ENCODE peak calls at places on chromosomes 13 and 19, in five cellular contexts. G, H, O, U and Q are unnamed samples.

GRCh38 chr19:55284405-55285058 is 735 bp downstream of the BRSK1 start:
- DNase-seq in G (no peak), H (no peak), O (no peak), U (peak), Q (no peak)

GRCh38 chr19:47755762-47756626 is 10.6 kb downstream of the NOP53 start:
- DNase-seq in G (no peak), H (no peak), O (no peak), U (no peak), Q (no peak)

GRCh38 chr13:41456768-41457588 is at the start of gene RGCC:
- DNase-seq in G (peak), H (peak), O (peak), U (peak), Q (peak)

GRCh38 chr19:35247526-35248309 is 1.1 kb upstream of the LSR start:
- DNase-seq in G (no peak), H (no peak), O (peak), U (no peak), Q (no peak)

GRCh38 chr13:38763446-38764381 is 76.8 kb downstream of the FREM2 start:
- DNase-seq in G (peak), H (peak), O (peak), U (peak), Q (peak)

GRCh38 chr19:17312481-17313113 is 3.2 kb downstream of the DDA1 start:
- DNase-seq in G (no peak), H (no peak), O (no peak), U (no peak), Q (no peak)

GRCh38 chr19:19032420-19033175 is 719 bp downstream of the SUGP2 start:
- DNase-seq in G (peak), H (peak), O (no peak), U (peak), Q (peak)

GRCh38 chr19:4208385-4209094 is 20.8 kb upstream of the EBI3 start:
- DNase-seq in G (peak), H (no peak), O (peak), U (peak), Q (peak)

GRCh38 chr19:5058456-5059190 is 89.7 kb downstream of the KDM4B start:
- DNase-seq in G (no peak), H (no peak), O (no peak), U (no peak), Q (no peak)

GRCh38 chr13:25085125-25085742 is 10.7 kb upstream of the PABPC3 start:
- DNase-seq in G (peak), H (peak), O (no peak), U (peak), Q (peak)
- H3K4me3 ChIP-seq in G (no peak), H (no peak), O (no peak), U (no peak), Q (no peak)

DNA sequence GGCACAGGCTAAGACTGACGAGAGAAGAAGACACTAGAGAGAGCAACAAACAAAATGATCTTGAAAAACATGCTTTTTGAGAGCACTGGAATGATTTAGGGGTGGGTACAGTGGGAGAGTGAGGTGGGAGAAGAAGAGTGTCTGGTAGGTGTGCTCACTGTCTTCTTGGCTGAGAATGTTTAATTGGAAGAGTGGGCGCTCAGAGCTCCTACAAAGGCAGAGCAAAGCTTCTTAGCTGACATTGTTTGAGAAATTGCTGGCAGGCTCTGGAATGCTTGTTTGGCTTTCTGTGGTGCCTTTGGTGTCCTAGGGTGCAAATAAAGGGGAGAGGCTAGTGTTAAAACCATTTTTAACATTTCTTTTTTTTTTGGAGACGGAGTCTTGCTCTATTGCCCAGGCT is 1.5 kb upstream of the LIPE start:
- DNase-seq in G (no peak), H (no peak), O (no peak), U (no peak), Q (no peak)
- H2AFZ ChIP-seq in G (no peak), H (no peak), O (no peak), U (no peak), Q (no peak)

GRCh38 chr13:95678967-95679366 is 2.0 kb downstream of the DNAJC3 start:
- DNase-seq in G (peak), H (no peak), O (no peak), U (no peak), Q (no peak)
- H3K4me3 ChIP-seq in G (peak), H (peak), O (peak), U (no peak), Q (peak)

DNA sequence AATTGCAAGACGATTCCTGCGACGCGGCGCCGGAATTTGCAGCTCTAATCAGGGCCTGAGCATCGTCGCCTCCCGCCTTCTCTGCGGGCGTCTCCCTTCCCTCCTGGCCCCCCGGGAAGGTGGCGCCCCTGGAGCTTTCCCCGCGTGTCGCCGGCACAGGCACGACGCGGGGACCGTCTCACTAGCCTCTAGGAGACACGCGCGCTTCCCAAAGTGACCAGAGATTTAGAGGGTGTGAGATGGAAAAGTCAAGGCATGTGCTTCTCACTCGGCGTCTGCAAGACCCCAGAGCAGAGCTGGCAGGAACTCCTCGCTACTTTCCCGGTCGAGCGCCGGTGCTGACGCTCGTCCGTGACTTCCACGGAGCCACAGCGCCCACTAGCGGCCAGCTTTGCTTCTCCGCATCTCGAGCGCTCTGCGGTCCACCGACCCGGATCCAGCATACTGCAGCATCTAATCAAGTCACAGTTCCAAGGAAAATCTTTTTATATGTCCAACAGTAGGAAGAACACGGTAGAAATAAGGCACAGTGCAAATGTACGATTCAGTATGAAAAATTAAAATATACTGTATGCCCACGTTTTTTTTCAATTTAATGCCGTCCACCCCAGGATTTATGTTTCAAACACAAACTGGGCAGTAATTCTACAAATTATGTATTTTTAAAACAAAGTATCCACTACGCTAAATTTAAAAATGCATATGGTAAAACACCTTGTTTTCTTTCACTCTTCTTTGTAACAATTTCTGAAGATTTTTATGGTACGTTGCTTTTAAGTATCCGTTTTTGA is 977 bp upstream of the EFNB2 start:
- DNase-seq in G (peak), H (peak), O (peak), U (peak), Q (peak)
- H2AFZ ChIP-seq in G (peak), H (peak), O (peak), U (peak), Q (peak)